ENCODE peak calls at places on chromosomes 16 and 17, in six cellular contexts. One of them, this sample, is unnamed.

GRCh38 chr17:58306131-58306951 is 22.3 kb downstream of the TSPOAP1 start:
- DNase-seq in trophoblast cell: no peak
- DNase-seq in neuronal stem cell: no peak
- DNase-seq in IMR-90: no peak
- DNase-seq in mesenchymal stem cell: no peak
- DNase-seq in H1: no peak
- DNase-seq in this sample: no peak

GRCh38 chr17:72580321-72581127 is 459.7 kb downstream of the SOX9 start:
- DNase-seq in trophoblast cell: no peak
- DNase-seq in neuronal stem cell: no peak
- DNase-seq in IMR-90: no peak
- DNase-seq in mesenchymal stem cell: no peak
- DNase-seq in H1: no peak
- DNase-seq in this sample: no peak

GRCh38 chr17:77451271-77451893 is 310.6 kb downstream of the SEC14L1 start:
- DNase-seq in trophoblast cell: no peak
- DNase-seq in neuronal stem cell: peak
- DNase-seq in IMR-90: peak
- DNase-seq in mesenchymal stem cell: peak
- DNase-seq in H1: peak
- DNase-seq in this sample: peak

GRCh38 chr16:46830417-46830901 is 521 bp downstream of the C16orf87 start:
- DNase-seq in trophoblast cell: peak
- DNase-seq in neuronal stem cell: peak
- DNase-seq in IMR-90: no peak
- DNase-seq in mesenchymal stem cell: no peak
- DNase-seq in H1: no peak
- DNase-seq in this sample: peak

GRCh38 chr17:64441772-64442549 is 7.0 kb upstream of the MILR1 start:
- DNase-seq in trophoblast cell: peak
- DNase-seq in neuronal stem cell: no peak
- DNase-seq in IMR-90: peak
- DNase-seq in mesenchymal stem cell: peak
- DNase-seq in H1: no peak
- DNase-seq in this sample: no peak

GRCh38 chr17:29115906-29116651 is 64.1 kb downstream of the MYO18A start:
- DNase-seq in trophoblast cell: no peak
- DNase-seq in neuronal stem cell: no peak
- DNase-seq in IMR-90: peak
- DNase-seq in mesenchymal stem cell: peak
- DNase-seq in H1: peak
- DNase-seq in this sample: peak

GRCh38 chr17:38572665-38573365 is 32.9 kb downstream of the SRCIN1 start:
- DNase-seq in trophoblast cell: no peak
- DNase-seq in neuronal stem cell: peak
- DNase-seq in IMR-90: no peak
- DNase-seq in mesenchymal stem cell: no peak
- DNase-seq in H1: no peak
- DNase-seq in this sample: peak

GRCh38 chr16:58331024-58331707 is 36.3 kb upstream of the PRSS54 start:
- DNase-seq in trophoblast cell: no peak
- DNase-seq in neuronal stem cell: peak
- DNase-seq in IMR-90: no peak
- DNase-seq in mesenchymal stem cell: no peak
- DNase-seq in H1: no peak
- DNase-seq in this sample: peak

GRCh38 chr17:42422958-42423712 is at the start of gene CAVIN1:
- DNase-seq in trophoblast cell: peak
- DNase-seq in neuronal stem cell: peak
- DNase-seq in IMR-90: peak
- DNase-seq in mesenchymal stem cell: peak
- DNase-seq in H1: peak
- DNase-seq in this sample: peak

GRCh38 chr17:57868007-57868774 is 18.3 kb upstream of the MRPS23 start:
- DNase-seq in trophoblast cell: peak
- DNase-seq in neuronal stem cell: peak
- DNase-seq in IMR-90: peak
- DNase-seq in mesenchymal stem cell: peak
- DNase-seq in H1: peak
- DNase-seq in this sample: peak

GRCh38 chr17:13869301-13869700 is 200.0 kb upstream of the COX10 start:
- DNase-seq in trophoblast cell: no peak
- DNase-seq in neuronal stem cell: no peak
- DNase-seq in IMR-90: peak
- DNase-seq in mesenchymal stem cell: no peak
- DNase-seq in H1: no peak
- DNase-seq in this sample: no peak

GRCh38 chr16:27377666-27378485 is 24.1 kb upstream of the IL21R start:
- DNase-seq in trophoblast cell: no peak
- DNase-seq in neuronal stem cell: no peak
- DNase-seq in IMR-90: no peak
- DNase-seq in mesenchymal stem cell: no peak
- DNase-seq in H1: no peak
- DNase-seq in this sample: no peak

GRCh38 chr17:15914400-15915165 is 30.3 kb upstream of the ADORA2B start:
- DNase-seq in trophoblast cell: peak
- DNase-seq in neuronal stem cell: no peak
- DNase-seq in IMR-90: peak
- DNase-seq in mesenchymal stem cell: peak
- DNase-seq in H1: no peak
- DNase-seq in this sample: peak

GRCh38 chr17:77147357-77147801 is 6.6 kb downstream of the SEC14L1 start:
- DNase-seq in trophoblast cell: no peak
- DNase-seq in neuronal stem cell: no peak
- DNase-seq in IMR-90: no peak
- DNase-seq in mesenchymal stem cell: no peak
- DNase-seq in H1: no peak
- DNase-seq in this sample: no peak

GRCh38 chr17:64120159-64120558 is 9.8 kb downstream of the ERN1 start:
- DNase-seq in trophoblast cell: no peak
- DNase-seq in neuronal stem cell: no peak
- DNase-seq in IMR-90: no peak
- DNase-seq in mesenchymal stem cell: no peak
- DNase-seq in H1: no peak
- DNase-seq in this sample: no peak

GRCh38 chr16:85522842-85523601 is 90.1 kb upstream of the GSE1 start:
- DNase-seq in trophoblast cell: peak
- DNase-seq in neuronal stem cell: no peak
- DNase-seq in IMR-90: peak
- DNase-seq in mesenchymal stem cell: peak
- DNase-seq in H1: no peak
- DNase-seq in this sample: peak

GRCh38 chr16:17483266-17483864 is 12.6 kb upstream of the XYLT1 start:
- DNase-seq in trophoblast cell: peak
- DNase-seq in neuronal stem cell: no peak
- DNase-seq in IMR-90: no peak
- DNase-seq in mesenchymal stem cell: no peak
- DNase-seq in H1: no peak
- DNase-seq in this sample: no peak

GRCh38 chr16:13999071-13999894 is 71.8 kb upstream of the MRTFB start:
- DNase-seq in trophoblast cell: no peak
- DNase-seq in neuronal stem cell: no peak
- DNase-seq in IMR-90: no peak
- DNase-seq in mesenchymal stem cell: no peak
- DNase-seq in H1: no peak
- DNase-seq in this sample: no peak

GRCh38 chr17:32286518-32286900 is 20.9 kb downstream of the RHBDL3 start:
- DNase-seq in trophoblast cell: no peak
- DNase-seq in neuronal stem cell: no peak
- DNase-seq in IMR-90: no peak
- DNase-seq in mesenchymal stem cell: no peak
- DNase-seq in H1: no peak
- DNase-seq in this sample: no peak

GRCh38 chr17:62791235-62792121 is 16.6 kb downstream of the MARCHF10 start:
- DNase-seq in trophoblast cell: peak
- DNase-seq in neuronal stem cell: no peak
- DNase-seq in IMR-90: peak
- DNase-seq in mesenchymal stem cell: peak
- DNase-seq in H1: no peak
- DNase-seq in this sample: no peak

GRCh38 chr17:65474658-65475057 is 86.8 kb downstream of the AXIN2 start:
- DNase-seq in trophoblast cell: peak
- DNase-seq in neuronal stem cell: no peak
- DNase-seq in IMR-90: no peak
- DNase-seq in mesenchymal stem cell: no peak
- DNase-seq in H1: no peak
- DNase-seq in this sample: no peak

GRCh38 chr17:65468321-65468720 is 93.1 kb downstream of the AXIN2 start:
- DNase-seq in trophoblast cell: peak
- DNase-seq in neuronal stem cell: no peak
- DNase-seq in IMR-90: no peak
- DNase-seq in mesenchymal stem cell: no peak
- DNase-seq in H1: no peak
- DNase-seq in this sample: no peak

GRCh38 chr17:65473363-65473762 is 88.1 kb downstream of the AXIN2 start:
- DNase-seq in trophoblast cell: no peak
- DNase-seq in neuronal stem cell: no peak
- DNase-seq in IMR-90: no peak
- DNase-seq in mesenchymal stem cell: no peak
- DNase-seq in H1: no peak
- DNase-seq in this sample: no peak

GRCh38 chr17:65473985-65474384 is 87.5 kb downstream of the AXIN2 start:
- DNase-seq in trophoblast cell: no peak
- DNase-seq in neuronal stem cell: no peak
- DNase-seq in IMR-90: no peak
- DNase-seq in mesenchymal stem cell: no peak
- DNase-seq in H1: no peak
- DNase-seq in this sample: no peak

GRCh38 chr17:65472602-65473001 is 88.8 kb downstream of the AXIN2 start:
- DNase-seq in trophoblast cell: peak
- DNase-seq in neuronal stem cell: no peak
- DNase-seq in IMR-90: no peak
- DNase-seq in mesenchymal stem cell: no peak
- DNase-seq in H1: no peak
- DNase-seq in this sample: no peak
- H3K4me3 ChIP-seq in trophoblast cell: no peak
- H3K4me3 ChIP-seq in neuronal stem cell: no peak
- H3K4me3 ChIP-seq in IMR-90: no peak
- H3K4me3 ChIP-seq in mesenchymal stem cell: no peak
- H3K4me3 ChIP-seq in H1: no peak
- H3K4me3 ChIP-seq in this sample: no peak

GRCh38 chr16:30609002-30609927 is 924 bp downstream of the ZNF689 start:
- DNase-seq in trophoblast cell: peak
- DNase-seq in neuronal stem cell: no peak
- DNase-seq in IMR-90: peak
- DNase-seq in mesenchymal stem cell: peak
- DNase-seq in H1: no peak
- DNase-seq in this sample: peak

GRCh38 chr16:30606004-30606403 is 4.2 kb downstream of the ZNF689 start:
- DNase-seq in trophoblast cell: no peak
- DNase-seq in neuronal stem cell: no peak
- DNase-seq in IMR-90: no peak
- DNase-seq in mesenchymal stem cell: no peak
- DNase-seq in H1: no peak
- DNase-seq in this sample: no peak

GRCh38 chr16:30605148-30605547 is 5.0 kb downstream of the ZNF689 start:
- DNase-seq in trophoblast cell: no peak
- DNase-seq in neuronal stem cell: no peak
- DNase-seq in IMR-90: no peak
- DNase-seq in mesenchymal stem cell: no peak
- DNase-seq in H1: no peak
- DNase-seq in this sample: no peak

GRCh38 chr16:30615358-30616076 is 5.3 kb upstream of the ZNF689 start:
- DNase-seq in trophoblast cell: no peak
- DNase-seq in neuronal stem cell: peak
- DNase-seq in IMR-90: peak
- DNase-seq in mesenchymal stem cell: peak
- DNase-seq in H1: peak
- DNase-seq in this sample: peak

GRCh38 chr16:30609928-30610839 is at the start of gene ZNF689:
- DNase-seq in trophoblast cell: peak
- DNase-seq in neuronal stem cell: peak
- DNase-seq in IMR-90: peak
- DNase-seq in mesenchymal stem cell: peak
- DNase-seq in H1: peak
- DNase-seq in this sample: peak
- H3K4ac ChIP-seq in trophoblast cell: peak
- H3K4ac ChIP-seq in neuronal stem cell: peak
- H3K4ac ChIP-seq in IMR-90: peak
- H3K4ac ChIP-seq in mesenchymal stem cell: peak
- H3K4ac ChIP-seq in H1: peak
- H3K4ac ChIP-seq in this sample: peak

DNA sequence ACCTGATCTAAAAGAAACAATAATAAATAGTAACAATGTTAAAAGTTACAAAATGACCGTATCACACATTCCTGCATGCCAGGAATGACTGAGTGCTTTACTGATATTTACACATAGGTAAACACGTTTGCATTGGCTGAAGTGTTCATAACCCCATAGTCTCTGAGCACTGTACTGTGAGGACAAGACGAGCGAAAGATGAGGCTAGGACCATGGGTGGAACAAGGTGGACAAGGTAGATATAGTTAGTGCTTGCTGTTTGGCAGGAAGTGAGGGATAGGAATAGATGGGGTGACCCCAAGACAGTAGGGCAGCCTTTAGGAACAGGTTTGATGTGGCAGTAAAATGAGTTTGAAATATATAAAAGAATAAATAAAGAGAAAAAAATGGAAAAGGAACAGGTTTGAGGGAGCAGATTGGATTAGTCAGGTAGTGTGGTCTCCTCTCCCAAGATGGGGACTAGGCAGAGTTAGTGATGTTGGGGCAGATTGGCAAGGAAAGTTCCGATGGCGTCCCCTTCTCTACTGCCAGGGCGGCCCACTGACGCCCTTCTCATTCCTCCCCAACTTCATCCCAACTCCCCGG is 453 bp upstream of the E2F4 start:
- DNase-seq in trophoblast cell: no peak
- DNase-seq in neuronal stem cell: no peak
- DNase-seq in IMR-90: no peak
- DNase-seq in mesenchymal stem cell: no peak
- DNase-seq in H1: no peak
- DNase-seq in this sample: no peak
- H3K27ac ChIP-seq in trophoblast cell: no peak
- H3K27ac ChIP-seq in neuronal stem cell: no peak
- H3K27ac ChIP-seq in IMR-90: no peak
- H3K27ac ChIP-seq in mesenchymal stem cell: no peak
- H3K27ac ChIP-seq in H1: no peak
- H3K27ac ChIP-seq in this sample: no peak

GRCh38 chr16:29743475-29743826 is 2.3 kb downstream of the C16orf54 start:
- DNase-seq in trophoblast cell: no peak
- DNase-seq in neuronal stem cell: no peak
- DNase-seq in IMR-90: no peak
- DNase-seq in mesenchymal stem cell: no peak
- DNase-seq in H1: no peak
- DNase-seq in this sample: no peak

GRCh38 chr16:29745853-29746345 is at the start of gene C16orf54:
- DNase-seq in trophoblast cell: no peak
- DNase-seq in neuronal stem cell: no peak
- DNase-seq in IMR-90: no peak
- DNase-seq in mesenchymal stem cell: no peak
- DNase-seq in H1: no peak
- DNase-seq in this sample: no peak

GRCh38 chr16:29743827-29744531 is 1.8 kb downstream of the C16orf54 start:
- DNase-seq in trophoblast cell: no peak
- DNase-seq in neuronal stem cell: no peak
- DNase-seq in IMR-90: no peak
- DNase-seq in mesenchymal stem cell: no peak
- DNase-seq in H1: no peak
- DNase-seq in this sample: no peak

GRCh38 chr16:29745126-29745852 is 501 bp downstream of the C16orf54 start:
- DNase-seq in trophoblast cell: no peak
- DNase-seq in neuronal stem cell: no peak
- DNase-seq in IMR-90: no peak
- DNase-seq in mesenchymal stem cell: no peak
- DNase-seq in H1: no peak
- DNase-seq in this sample: no peak

GRCh38 chr16:29744541-29745101 is 1.2 kb downstream of the C16orf54 start:
- DNase-seq in trophoblast cell: no peak
- DNase-seq in neuronal stem cell: no peak
- DNase-seq in IMR-90: no peak
- DNase-seq in mesenchymal stem cell: no peak
- DNase-seq in H1: no peak
- DNase-seq in this sample: no peak
- H3K4me3 ChIP-seq in trophoblast cell: no peak
- H3K4me3 ChIP-seq in neuronal stem cell: no peak
- H3K4me3 ChIP-seq in IMR-90: no peak
- H3K4me3 ChIP-seq in mesenchymal stem cell: no peak
- H3K4me3 ChIP-seq in H1: no peak
- H3K4me3 ChIP-seq in this sample: no peak

This sample was measured in mesendoderm.